ENCODE peak calls at places on chromosomes 3 and 15, in six cellular contexts. H, T, Q, K, M and N are unnamed samples.

GRCh38 chr3:169668957-169669681 is 5.6 kb upstream of the MECOM start:
- DNase-seq in T (peak), Q (no peak), H (no peak), M (peak), K (peak), N (peak)

GRCh38 chr15:100115066-100115710 is 226.6 kb downstream of the ADAMTS17 start:
- DNase-seq in H (no peak), M (no peak), T (no peak), K (no peak), Q (no peak), N (no peak)

GRCh38 chr3:170154084-170154483 is 27.4 kb downstream of the PHC3 start:
- DNase-seq in T (no peak), K (no peak), M (no peak), H (no peak), Q (no peak), N (no peak)

GRCh38 chr3:115615001-115615447 is 8.3 kb upstream of the GAP43 start:
- DNase-seq in K (no peak), T (no peak), M (no peak), H (no peak), Q (no peak), N (no peak)

GRCh38 chr3:56753206-56753605 is 48.5 kb downstream of the ARHGEF3 start:
- DNase-seq in T (peak), M (no peak), K (no peak), Q (no peak), H (no peak), N (no peak)

GRCh38 chr15:69757186-69757585 is 304.6 kb downstream of the RPLP1 start:
- DNase-seq in T (no peak), M (no peak), H (no peak), Q (no peak), K (no peak), N (peak)

GRCh38 chr15:64897345-64897985 is 14.2 kb upstream of the ANKDD1A start:
- DNase-seq in M (no peak), T (no peak), H (no peak), Q (no peak), K (peak), N (peak)

GRCh38 chr3:195761503-195762248 is 40.9 kb downstream of the MUC20 start:
- DNase-seq in M (no peak), T (no peak), Q (no peak), H (no peak), K (no peak), N (no peak)

GRCh38 chr3:106945435-106945834 is 431.8 kb upstream of the CCDC54 start:
- DNase-seq in M (no peak), Q (no peak), T (no peak), H (no peak), K (no peak), N (no peak)

GRCh38 chr15:56428821-56429458 is 36.0 kb downstream of the MNS1 start:
- DNase-seq in M (no peak), K (no peak), H (no peak), Q (peak), T (peak), N (no peak)

GRCh38 chr15:60840306-60840702 is 361.4 kb upstream of the ICE2 start:
- DNase-seq in T (no peak), K (no peak), H (no peak), Q (no peak), M (no peak), N (no peak)

GRCh38 chr15:89367485-89368451 is 33.1 kb upstream of the POLG start:
- DNase-seq in H (peak), K (no peak), Q (peak), M (no peak), T (peak), N (peak)

GRCh38 chr3:38834717-38835116 is 18.7 kb upstream of the SCN10A start:
- DNase-seq in K (no peak), T (no peak), Q (no peak), H (no peak), M (no peak), N (no peak)

GRCh38 chr3:153615863-153616262 is 453.8 kb downstream of the RAP2B start:
- DNase-seq in T (no peak), M (no peak), Q (no peak), K (no peak), H (no peak), N (no peak)

GRCh38 chr3:72791132-72791531 is 57.1 kb downstream of the SHQ1 start:
- DNase-seq in K (no peak), M (no peak), H (no peak), Q (no peak), T (no peak), N (no peak)

GRCh38 chr3:194494951-194495374 is 8.2 kb upstream of the ATP13A3 start:
- DNase-seq in M (no peak), T (no peak), K (no peak), H (no peak), Q (no peak), N (no peak)